ENCODE peak calls at places on chromosomes 11 and 22, in ten cellular contexts. One of them, this sample, is unnamed.

GRCh38 chr11:61964941-61965282 is 2.5 kb downstream of the FTH1 start:
- DNase-seq in activated naive CD8-positive, alpha-beta T cell treated with anti-CD3 and anti-CD28 coated beads, Interleukin-2, amount 10 ng/mL, durations not matched to agents 7 days and 5 days: no peak
- DNase-seq in DMS79: no peak
- DNase-seq in adrenal gland: no peak
- DNase-seq in HT1080: no peak
- DNase-seq in Right ventricle myocardium superior: no peak
- DNase-seq in stimulated activated CD8-positive, alpha-beta memory T cell treated with anti-CD3 and anti-CD28 coated beads, Interleukin-15, amount 100 ng/mL, for 1 hour: no peak
- DNase-seq in amygdala: no peak
- DNase-seq in iris pigment epithelial cell: no peak
- DNase-seq in foreskin fibroblast: no peak
- DNase-seq in this sample: no peak

GRCh38 chr11:18145837-18146236 is 13.5 kb downstream of the MRGPRX3 start:
- DNase-seq in DMS79: no peak
- DNase-seq in adrenal gland: no peak
- DNase-seq in stimulated activated CD8-positive, alpha-beta memory T cell treated with anti-CD3 and anti-CD28 coated beads, Interleukin-15, amount 100 ng/mL, for 1 hour: no peak
- DNase-seq in iris pigment epithelial cell: no peak
- DNase-seq in activated naive CD8-positive, alpha-beta T cell treated with anti-CD3 and anti-CD28 coated beads, Interleukin-2, amount 10 ng/mL, durations not matched to agents 7 days and 5 days: no peak
- DNase-seq in HT1080: no peak
- DNase-seq in amygdala: no peak
- DNase-seq in Right ventricle myocardium superior: no peak
- DNase-seq in foreskin fibroblast: no peak
- DNase-seq in this sample: no peak

GRCh38 chr11:128579790-128580504 is 7.4 kb downstream of the ETS1 start:
- DNase-seq in foreskin fibroblast: no peak
- DNase-seq in Right ventricle myocardium superior: no peak
- DNase-seq in DMS79: no peak
- DNase-seq in stimulated activated CD8-positive, alpha-beta memory T cell treated with anti-CD3 and anti-CD28 coated beads, Interleukin-15, amount 100 ng/mL, for 1 hour: no peak
- DNase-seq in amygdala: no peak
- DNase-seq in adrenal gland: no peak
- DNase-seq in HT1080: peak; percentile 70
- DNase-seq in iris pigment epithelial cell: peak; percentile 78
- DNase-seq in activated naive CD8-positive, alpha-beta T cell treated with anti-CD3 and anti-CD28 coated beads, Interleukin-2, amount 10 ng/mL, durations not matched to agents 7 days and 5 days: no peak
- DNase-seq in this sample: no peak

GRCh38 chr11:71171024-71171423 is 81.4 kb downstream of the SHANK2 start:
- DNase-seq in adrenal gland: no peak
- DNase-seq in DMS79: no peak
- DNase-seq in activated naive CD8-positive, alpha-beta T cell treated with anti-CD3 and anti-CD28 coated beads, Interleukin-2, amount 10 ng/mL, durations not matched to agents 7 days and 5 days: no peak
- DNase-seq in amygdala: no peak
- DNase-seq in iris pigment epithelial cell: no peak
- DNase-seq in HT1080: no peak
- DNase-seq in Right ventricle myocardium superior: no peak
- DNase-seq in foreskin fibroblast: no peak
- DNase-seq in stimulated activated CD8-positive, alpha-beta memory T cell treated with anti-CD3 and anti-CD28 coated beads, Interleukin-15, amount 100 ng/mL, for 1 hour: no peak
- DNase-seq in this sample: no peak

GRCh38 chr11:127493330-127493729 is 492.8 kb upstream of the KIRREL3 start:
- DNase-seq in stimulated activated CD8-positive, alpha-beta memory T cell treated with anti-CD3 and anti-CD28 coated beads, Interleukin-15, amount 100 ng/mL, for 1 hour: no peak
- DNase-seq in iris pigment epithelial cell: peak; percentile 13
- DNase-seq in HT1080: peak; percentile 15
- DNase-seq in DMS79: no peak
- DNase-seq in adrenal gland: no peak
- DNase-seq in Right ventricle myocardium superior: no peak
- DNase-seq in activated naive CD8-positive, alpha-beta T cell treated with anti-CD3 and anti-CD28 coated beads, Interleukin-2, amount 10 ng/mL, durations not matched to agents 7 days and 5 days: no peak
- DNase-seq in amygdala: no peak
- DNase-seq in foreskin fibroblast: no peak
- DNase-seq in this sample: no peak

GRCh38 chr11:67452141-67452952 is at the start of gene GPR152:
- DNase-seq in Right ventricle myocardium superior: peak; percentile 67
- DNase-seq in iris pigment epithelial cell: no peak
- DNase-seq in foreskin fibroblast: no peak
- DNase-seq in adrenal gland: peak; percentile 34
- DNase-seq in DMS79: no peak
- DNase-seq in amygdala: no peak
- DNase-seq in activated naive CD8-positive, alpha-beta T cell treated with anti-CD3 and anti-CD28 coated beads, Interleukin-2, amount 10 ng/mL, durations not matched to agents 7 days and 5 days: no peak
- DNase-seq in HT1080: no peak
- DNase-seq in stimulated activated CD8-positive, alpha-beta memory T cell treated with anti-CD3 and anti-CD28 coated beads, Interleukin-15, amount 100 ng/mL, for 1 hour: no peak
- DNase-seq in this sample: no peak

GRCh38 chr11:39570526-39570925 is 1888.9 kb downstream of the LRRC4C start:
- DNase-seq in iris pigment epithelial cell: no peak
- DNase-seq in Right ventricle myocardium superior: no peak
- DNase-seq in HT1080: no peak
- DNase-seq in adrenal gland: no peak
- DNase-seq in amygdala: no peak
- DNase-seq in DMS79: no peak
- DNase-seq in foreskin fibroblast: no peak
- DNase-seq in activated naive CD8-positive, alpha-beta T cell treated with anti-CD3 and anti-CD28 coated beads, Interleukin-2, amount 10 ng/mL, durations not matched to agents 7 days and 5 days: no peak
- DNase-seq in stimulated activated CD8-positive, alpha-beta memory T cell treated with anti-CD3 and anti-CD28 coated beads, Interleukin-15, amount 100 ng/mL, for 1 hour: no peak
- DNase-seq in this sample: no peak

GRCh38 chr22:45925811-45926351 is 51.1 kb downstream of the WNT7B start:
- DNase-seq in activated naive CD8-positive, alpha-beta T cell treated with anti-CD3 and anti-CD28 coated beads, Interleukin-2, amount 10 ng/mL, durations not matched to agents 7 days and 5 days: no peak
- DNase-seq in amygdala: no peak
- DNase-seq in foreskin fibroblast: no peak
- DNase-seq in iris pigment epithelial cell: peak; percentile 12
- DNase-seq in HT1080: no peak
- DNase-seq in Right ventricle myocardium superior: no peak
- DNase-seq in stimulated activated CD8-positive, alpha-beta memory T cell treated with anti-CD3 and anti-CD28 coated beads, Interleukin-15, amount 100 ng/mL, for 1 hour: no peak
- DNase-seq in adrenal gland: no peak
- DNase-seq in DMS79: no peak
- DNase-seq in this sample: no peak

GRCh38 chr11:134173296-134173695 is 50.5 kb downstream of the NCAPD3 start:
- DNase-seq in foreskin fibroblast: no peak
- DNase-seq in HT1080: no peak
- DNase-seq in amygdala: no peak
- DNase-seq in Right ventricle myocardium superior: no peak
- DNase-seq in activated naive CD8-positive, alpha-beta T cell treated with anti-CD3 and anti-CD28 coated beads, Interleukin-2, amount 10 ng/mL, durations not matched to agents 7 days and 5 days: no peak
- DNase-seq in adrenal gland: no peak
- DNase-seq in stimulated activated CD8-positive, alpha-beta memory T cell treated with anti-CD3 and anti-CD28 coated beads, Interleukin-15, amount 100 ng/mL, for 1 hour: no peak
- DNase-seq in iris pigment epithelial cell: no peak
- DNase-seq in DMS79: no peak
- DNase-seq in this sample: no peak

GRCh38 chr22:17284917-17285316 is 65.7 kb upstream of the ADA2 start:
- DNase-seq in HT1080: no peak
- DNase-seq in adrenal gland: no peak
- DNase-seq in stimulated activated CD8-positive, alpha-beta memory T cell treated with anti-CD3 and anti-CD28 coated beads, Interleukin-15, amount 100 ng/mL, for 1 hour: no peak
- DNase-seq in Right ventricle myocardium superior: no peak
- DNase-seq in activated naive CD8-positive, alpha-beta T cell treated with anti-CD3 and anti-CD28 coated beads, Interleukin-2, amount 10 ng/mL, durations not matched to agents 7 days and 5 days: no peak
- DNase-seq in amygdala: no peak
- DNase-seq in DMS79: no peak
- DNase-seq in iris pigment epithelial cell: no peak
- DNase-seq in foreskin fibroblast: no peak
- DNase-seq in this sample: no peak

GRCh38 chr11:126345759-126346585 is 9.5 kb upstream of the ST3GAL4 start:
- DNase-seq in adrenal gland: peak; percentile 92
- DNase-seq in HT1080: peak; percentile 70
- DNase-seq in amygdala: no peak
- DNase-seq in foreskin fibroblast: peak; percentile 74
- DNase-seq in Right ventricle myocardium superior: peak; percentile 74
- DNase-seq in iris pigment epithelial cell: peak; percentile 94
- DNase-seq in activated naive CD8-positive, alpha-beta T cell treated with anti-CD3 and anti-CD28 coated beads, Interleukin-2, amount 10 ng/mL, durations not matched to agents 7 days and 5 days: no peak
- DNase-seq in DMS79: no peak
- DNase-seq in stimulated activated CD8-positive, alpha-beta memory T cell treated with anti-CD3 and anti-CD28 coated beads, Interleukin-15, amount 100 ng/mL, for 1 hour: no peak
- DNase-seq in this sample: no peak

GRCh38 chr22:49545606-49546005 is 282.1 kb downstream of the BRD1 start:
- DNase-seq in foreskin fibroblast: no peak
- DNase-seq in stimulated activated CD8-positive, alpha-beta memory T cell treated with anti-CD3 and anti-CD28 coated beads, Interleukin-15, amount 100 ng/mL, for 1 hour: no peak
- DNase-seq in activated naive CD8-positive, alpha-beta T cell treated with anti-CD3 and anti-CD28 coated beads, Interleukin-2, amount 10 ng/mL, durations not matched to agents 7 days and 5 days: peak; percentile 4
- DNase-seq in HT1080: no peak
- DNase-seq in iris pigment epithelial cell: no peak
- DNase-seq in adrenal gland: no peak
- DNase-seq in Right ventricle myocardium superior: peak; percentile 17
- DNase-seq in DMS79: no peak
- DNase-seq in amygdala: no peak
- DNase-seq in this sample: no peak

GRCh38 chr22:33022231-33022630 is 36.0 kb downstream of the SYN3 start:
- DNase-seq in adrenal gland: no peak
- DNase-seq in activated naive CD8-positive, alpha-beta T cell treated with anti-CD3 and anti-CD28 coated beads, Interleukin-2, amount 10 ng/mL, durations not matched to agents 7 days and 5 days: no peak
- DNase-seq in foreskin fibroblast: no peak
- DNase-seq in amygdala: no peak
- DNase-seq in stimulated activated CD8-positive, alpha-beta memory T cell treated with anti-CD3 and anti-CD28 coated beads, Interleukin-15, amount 100 ng/mL, for 1 hour: no peak
- DNase-seq in Right ventricle myocardium superior: no peak
- DNase-seq in iris pigment epithelial cell: no peak
- DNase-seq in DMS79: no peak
- DNase-seq in HT1080: no peak
- DNase-seq in this sample: no peak